ENCODE peak calls at places on chromosomes 13 and 19, in seven cellular contexts. One of them, this sample, is unnamed.

GRCh38 chr19:2315818-2316353 is 7.9 kb upstream of the LINGO3 start:
- DNase-seq in left kidney: peak; percentile 88
- DNase-seq in germinal center: no peak
- DNase-seq in T-helper 9 cell: no peak
- DNase-seq in LHCN-M2: peak; percentile 57
- DNase-seq in mucosa of descending colon: peak; percentile 81
- DNase-seq in stimulated activated CD4-positive, alpha-beta T cell treated with anti-CD3 and anti-CD28 coated beads, Interleukin-15, amount 100 ng/mL, for 24 hours: peak; percentile 32
- DNase-seq in this sample: peak; percentile 64

GRCh38 chr19:4260605-4261191 is 13.8 kb downstream of the YJU2 start:
- DNase-seq in left kidney: no peak
- DNase-seq in germinal center: no peak
- DNase-seq in T-helper 9 cell: no peak
- DNase-seq in LHCN-M2: no peak
- DNase-seq in mucosa of descending colon: no peak
- DNase-seq in stimulated activated CD4-positive, alpha-beta T cell treated with anti-CD3 and anti-CD28 coated beads, Interleukin-15, amount 100 ng/mL, for 24 hours: no peak
- DNase-seq in this sample: no peak

GRCh38 chr19:45283443-45284033 is 32.5 kb downstream of the MARK4 start:
- DNase-seq in left kidney: no peak
- DNase-seq in germinal center: no peak
- DNase-seq in T-helper 9 cell: no peak
- DNase-seq in LHCN-M2: no peak
- DNase-seq in mucosa of descending colon: no peak
- DNase-seq in stimulated activated CD4-positive, alpha-beta T cell treated with anti-CD3 and anti-CD28 coated beads, Interleukin-15, amount 100 ng/mL, for 24 hours: no peak
- DNase-seq in this sample: no peak

GRCh38 chr13:79062291-79062690 is 343.8 kb downstream of the RBM26 start:
- DNase-seq in left kidney: no peak
- DNase-seq in germinal center: no peak
- DNase-seq in T-helper 9 cell: no peak
- DNase-seq in LHCN-M2: no peak
- DNase-seq in mucosa of descending colon: no peak
- DNase-seq in stimulated activated CD4-positive, alpha-beta T cell treated with anti-CD3 and anti-CD28 coated beads, Interleukin-15, amount 100 ng/mL, for 24 hours: no peak
- DNase-seq in this sample: no peak

GRCh38 chr19:55075366-55075998 is at the start of gene EPS8L1:
- DNase-seq in left kidney: peak; percentile 96
- DNase-seq in germinal center: no peak
- DNase-seq in T-helper 9 cell: no peak
- DNase-seq in LHCN-M2: no peak
- DNase-seq in mucosa of descending colon: peak; percentile 86
- DNase-seq in stimulated activated CD4-positive, alpha-beta T cell treated with anti-CD3 and anti-CD28 coated beads, Interleukin-15, amount 100 ng/mL, for 24 hours: no peak
- DNase-seq in this sample: peak; percentile 79

GRCh38 chr19:45177817-45178261 is at the start of gene TRAPPC6A:
- DNase-seq in left kidney: no peak
- DNase-seq in germinal center: no peak
- DNase-seq in T-helper 9 cell: no peak
- DNase-seq in LHCN-M2: peak; percentile 61
- DNase-seq in mucosa of descending colon: no peak
- DNase-seq in stimulated activated CD4-positive, alpha-beta T cell treated with anti-CD3 and anti-CD28 coated beads, Interleukin-15, amount 100 ng/mL, for 24 hours: no peak
- DNase-seq in this sample: no peak

GRCh38 chr19:55581145-55581827 is 638 bp upstream of the ZNF579 start:
- DNase-seq in left kidney: peak; percentile 36
- DNase-seq in germinal center: no peak
- DNase-seq in T-helper 9 cell: no peak
- DNase-seq in LHCN-M2: no peak
- DNase-seq in mucosa of descending colon: no peak
- DNase-seq in stimulated activated CD4-positive, alpha-beta T cell treated with anti-CD3 and anti-CD28 coated beads, Interleukin-15, amount 100 ng/mL, for 24 hours: peak; percentile 36
- DNase-seq in this sample: no peak

GRCh38 chr13:77717508-77717907 is 20.0 kb downstream of the SLAIN1 start:
- DNase-seq in left kidney: no peak
- DNase-seq in germinal center: no peak
- DNase-seq in T-helper 9 cell: no peak
- DNase-seq in LHCN-M2: no peak
- DNase-seq in mucosa of descending colon: no peak
- DNase-seq in stimulated activated CD4-positive, alpha-beta T cell treated with anti-CD3 and anti-CD28 coated beads, Interleukin-15, amount 100 ng/mL, for 24 hours: no peak
- DNase-seq in this sample: no peak

GRCh38 chr13:59856281-59856810 is 307.4 kb downstream of the DIAPH3 start:
- DNase-seq in left kidney: no peak
- DNase-seq in germinal center: no peak
- DNase-seq in T-helper 9 cell: no peak
- DNase-seq in LHCN-M2: no peak
- DNase-seq in mucosa of descending colon: no peak
- DNase-seq in stimulated activated CD4-positive, alpha-beta T cell treated with anti-CD3 and anti-CD28 coated beads, Interleukin-15, amount 100 ng/mL, for 24 hours: no peak
- DNase-seq in this sample: no peak

GRCh38 chr19:47446534-47447469 is 24.9 kb downstream of the SLC8A2 start:
- DNase-seq in left kidney: no peak
- DNase-seq in germinal center: no peak
- DNase-seq in T-helper 9 cell: no peak
- DNase-seq in LHCN-M2: no peak
- DNase-seq in mucosa of descending colon: peak; percentile 64
- DNase-seq in stimulated activated CD4-positive, alpha-beta T cell treated with anti-CD3 and anti-CD28 coated beads, Interleukin-15, amount 100 ng/mL, for 24 hours: peak; percentile 56
- DNase-seq in this sample: peak; percentile 66

GRCh38 chr19:7605490-7606222 is 10.0 kb downstream of the CAMSAP3 start:
- DNase-seq in left kidney: peak; percentile 35
- DNase-seq in germinal center: no peak
- DNase-seq in T-helper 9 cell: no peak
- DNase-seq in LHCN-M2: peak; percentile 17
- DNase-seq in mucosa of descending colon: no peak
- DNase-seq in stimulated activated CD4-positive, alpha-beta T cell treated with anti-CD3 and anti-CD28 coated beads, Interleukin-15, amount 100 ng/mL, for 24 hours: peak; percentile 62
- DNase-seq in this sample: no peak

GRCh38 chr19:7397687-7398086 is 49.0 kb downstream of the ARHGEF18 start:
- DNase-seq in left kidney: no peak
- DNase-seq in germinal center: no peak
- DNase-seq in T-helper 9 cell: no peak
- DNase-seq in LHCN-M2: peak; percentile 96
- DNase-seq in mucosa of descending colon: no peak
- DNase-seq in stimulated activated CD4-positive, alpha-beta T cell treated with anti-CD3 and anti-CD28 coated beads, Interleukin-15, amount 100 ng/mL, for 24 hours: no peak
- DNase-seq in this sample: no peak

GRCh38 chr13:98915563-98916348 is 62.1 kb downstream of the DOCK9 start:
- DNase-seq in left kidney: no peak
- DNase-seq in germinal center: no peak
- DNase-seq in T-helper 9 cell: no peak
- DNase-seq in LHCN-M2: no peak
- DNase-seq in mucosa of descending colon: no peak
- DNase-seq in stimulated activated CD4-positive, alpha-beta T cell treated with anti-CD3 and anti-CD28 coated beads, Interleukin-15, amount 100 ng/mL, for 24 hours: no peak
- DNase-seq in this sample: no peak

GRCh38 chr19:41323430-41324125 is 13.6 kb downstream of the CCDC97 start:
- DNase-seq in left kidney: peak; percentile 34
- DNase-seq in germinal center: no peak
- DNase-seq in T-helper 9 cell: no peak
- DNase-seq in LHCN-M2: peak; percentile 94
- DNase-seq in mucosa of descending colon: peak; percentile 80
- DNase-seq in stimulated activated CD4-positive, alpha-beta T cell treated with anti-CD3 and anti-CD28 coated beads, Interleukin-15, amount 100 ng/mL, for 24 hours: no peak
- DNase-seq in this sample: peak; percentile 59

GRCh38 chr13:46211116-46211515 is 612 bp upstream of the LRRC63 start:
- DNase-seq in left kidney: peak; percentile 47
- DNase-seq in germinal center: peak; percentile 6
- DNase-seq in T-helper 9 cell: peak; percentile 16
- DNase-seq in LHCN-M2: no peak
- DNase-seq in mucosa of descending colon: no peak
- DNase-seq in stimulated activated CD4-positive, alpha-beta T cell treated with anti-CD3 and anti-CD28 coated beads, Interleukin-15, amount 100 ng/mL, for 24 hours: peak; percentile 51
- DNase-seq in this sample: no peak

GRCh38 chr19:16566161-16566560 is 6.1 kb downstream of the SLC35E1 start:
- DNase-seq in left kidney: no peak
- DNase-seq in germinal center: no peak
- DNase-seq in T-helper 9 cell: peak; percentile 76
- DNase-seq in LHCN-M2: no peak
- DNase-seq in mucosa of descending colon: peak; percentile 78
- DNase-seq in stimulated activated CD4-positive, alpha-beta T cell treated with anti-CD3 and anti-CD28 coated beads, Interleukin-15, amount 100 ng/mL, for 24 hours: peak; percentile 75
- DNase-seq in this sample: no peak

GRCh38 chr13:76723551-76724232 is 162.5 kb downstream of the KCTD12 start:
- DNase-seq in left kidney: peak; percentile 37
- DNase-seq in germinal center: no peak
- DNase-seq in T-helper 9 cell: no peak
- DNase-seq in LHCN-M2: peak; percentile 96
- DNase-seq in mucosa of descending colon: no peak
- DNase-seq in stimulated activated CD4-positive, alpha-beta T cell treated with anti-CD3 and anti-CD28 coated beads, Interleukin-15, amount 100 ng/mL, for 24 hours: peak; percentile 4
- DNase-seq in this sample: no peak

GRCh38 chr13:25118371-25118770 is 22.4 kb downstream of the PABPC3 start:
- DNase-seq in left kidney: no peak
- DNase-seq in germinal center: peak; percentile 12
- DNase-seq in T-helper 9 cell: no peak
- DNase-seq in LHCN-M2: no peak
- DNase-seq in mucosa of descending colon: no peak
- DNase-seq in stimulated activated CD4-positive, alpha-beta T cell treated with anti-CD3 and anti-CD28 coated beads, Interleukin-15, amount 100 ng/mL, for 24 hours: no peak
- DNase-seq in this sample: no peak